ENCODE peak calls at places on chromosomes 12 and 14, in seven cellular contexts. One of them, this sample, is unnamed.
A peak's percentile ranks its signal among the peaks of the same experiment; 100 is the strongest.

GRCh38 chr12:113403435-113404415 is at the start of gene SDS:
- DNase-seq in neuronal stem cell: no peak
- DNase-seq in stomach: peak; percentile 31
- DNase-seq in astrocyte: peak; percentile 48
- DNase-seq in pancreas: peak; percentile 70
- DNase-seq in heart right ventricle: peak; percentile 73
- DNase-seq in OCI-LY7: no peak
- DNase-seq in this sample: peak; percentile 18

GRCh38 chr12:71655907-71656306 is 7.7 kb downstream of the ZFC3H1 start:
- DNase-seq in OCI-LY7: no peak
- DNase-seq in pancreas: no peak
- DNase-seq in heart right ventricle: no peak
- DNase-seq in stomach: no peak
- DNase-seq in neuronal stem cell: no peak
- DNase-seq in astrocyte: no peak
- DNase-seq in this sample: no peak

GRCh38 chr12:6620137-6620884 is 13.1 kb upstream of the CHD4 start:
- DNase-seq in heart right ventricle: no peak
- DNase-seq in stomach: no peak
- DNase-seq in OCI-LY7: no peak
- DNase-seq in pancreas: peak; percentile 77
- DNase-seq in astrocyte: peak; percentile 21
- DNase-seq in neuronal stem cell: no peak
- DNase-seq in this sample: no peak

GRCh38 chr14:81313775-81314429 is 86.2 kb downstream of the STON2 start:
- DNase-seq in heart right ventricle: no peak
- DNase-seq in neuronal stem cell: no peak
- DNase-seq in OCI-LY7: no peak
- DNase-seq in stomach: no peak
- DNase-seq in astrocyte: peak; percentile 23
- DNase-seq in pancreas: no peak
- DNase-seq in this sample: no peak

GRCh38 chr12:29672580-29672979 is 111.2 kb downstream of the TMTC1 start:
- DNase-seq in OCI-LY7: no peak
- DNase-seq in heart right ventricle: no peak
- DNase-seq in stomach: no peak
- DNase-seq in astrocyte: no peak
- DNase-seq in pancreas: no peak
- DNase-seq in neuronal stem cell: no peak
- DNase-seq in this sample: no peak

GRCh38 chr14:83071888-83072501 is 1538.3 kb upstream of the SEL1L start:
- DNase-seq in OCI-LY7: peak; percentile 39
- DNase-seq in pancreas: no peak
- DNase-seq in stomach: no peak
- DNase-seq in heart right ventricle: no peak
- DNase-seq in astrocyte: no peak
- DNase-seq in neuronal stem cell: peak; percentile 14
- DNase-seq in this sample: peak; percentile 10

GRCh38 chr14:73173092-73173735 is 36.9 kb downstream of the PSEN1 start:
- DNase-seq in heart right ventricle: no peak
- DNase-seq in stomach: no peak
- DNase-seq in neuronal stem cell: peak; percentile 6
- DNase-seq in astrocyte: peak; percentile 39
- DNase-seq in OCI-LY7: peak; percentile 72
- DNase-seq in pancreas: no peak
- DNase-seq in this sample: peak; percentile 83

GRCh38 chr14:71855399-71856036 is 76.7 kb upstream of the RGS6 start:
- DNase-seq in OCI-LY7: peak; percentile 70
- DNase-seq in neuronal stem cell: peak; percentile 41
- DNase-seq in stomach: peak; percentile 41
- DNase-seq in astrocyte: peak; percentile 30
- DNase-seq in pancreas: peak; percentile 76
- DNase-seq in heart right ventricle: peak; percentile 67
- DNase-seq in this sample: peak; percentile 90

GRCh38 chr14:61965030-61965745 is 203.0 kb downstream of the SNAPC1 start:
- DNase-seq in stomach: no peak
- DNase-seq in OCI-LY7: no peak
- DNase-seq in heart right ventricle: no peak
- DNase-seq in astrocyte: peak; percentile 81
- DNase-seq in neuronal stem cell: no peak
- DNase-seq in pancreas: no peak
- DNase-seq in this sample: peak; percentile 92

GRCh38 chr12:3295648-3296408 is 195.2 kb upstream of the PRMT8 start:
- DNase-seq in heart right ventricle: peak; percentile 67
- DNase-seq in astrocyte: peak; percentile 10
- DNase-seq in OCI-LY7: no peak
- DNase-seq in stomach: peak; percentile 29
- DNase-seq in pancreas: peak; percentile 72
- DNase-seq in neuronal stem cell: no peak
- DNase-seq in this sample: peak; percentile 53

GRCh38 chr12:6450091-6450868 is 1.6 kb upstream of the TAPBPL start:
- DNase-seq in OCI-LY7: no peak
- DNase-seq in heart right ventricle: no peak
- DNase-seq in stomach: no peak
- DNase-seq in neuronal stem cell: no peak
- DNase-seq in astrocyte: no peak
- DNase-seq in pancreas: peak; percentile 40
- DNase-seq in this sample: peak; percentile 44

GRCh38 chr14:99755068-99755405 is 38.2 kb upstream of the EML1 start:
- DNase-seq in neuronal stem cell: no peak
- DNase-seq in heart right ventricle: no peak
- DNase-seq in OCI-LY7: no peak
- DNase-seq in pancreas: peak; percentile 47
- DNase-seq in astrocyte: no peak
- DNase-seq in stomach: no peak
- DNase-seq in this sample: no peak
- H3K4me1 ChIP-seq in neuronal stem cell: peaks cover 35% of the 10 kb centered on the region
- H3K4me1 ChIP-seq in heart right ventricle: peaks cover 53% of the 10 kb centered on the region
- H3K4me1 ChIP-seq in OCI-LY7: peaks cover 6% of the 10 kb centered on the region
- H3K4me1 ChIP-seq in pancreas: peaks cover 8% of the 10 kb centered on the region
- H3K4me1 ChIP-seq in astrocyte: peaks cover 85% of the 10 kb centered on the region
- H3K4me1 ChIP-seq in stomach: peaks cover 92% of the 10 kb centered on the region
- H3K4me1 ChIP-seq in this sample: peaks cover 64% of the 10 kb centered on the region

GRCh38 chr12:9741726-9742125 is 8.8 kb upstream of the CLECL1 start:
- DNase-seq in stomach: peak; percentile 43
- DNase-seq in pancreas: no peak
- DNase-seq in OCI-LY7: peak; percentile 86
- DNase-seq in neuronal stem cell: no peak
- DNase-seq in heart right ventricle: no peak
- DNase-seq in astrocyte: no peak
- DNase-seq in this sample: no peak

GRCh38 chr12:9745191-9745590 is 12.3 kb upstream of the CLECL1 start:
- DNase-seq in astrocyte: no peak
- DNase-seq in neuronal stem cell: no peak
- DNase-seq in OCI-LY7: no peak
- DNase-seq in pancreas: no peak
- DNase-seq in heart right ventricle: no peak
- DNase-seq in stomach: no peak
- DNase-seq in this sample: no peak

GRCh38 chr12:9736931-9737705 is 4.2 kb upstream of the CLECL1 start:
- DNase-seq in astrocyte: no peak
- DNase-seq in pancreas: no peak
- DNase-seq in heart right ventricle: no peak
- DNase-seq in neuronal stem cell: no peak
- DNase-seq in OCI-LY7: peak; percentile 73
- DNase-seq in stomach: no peak
- DNase-seq in this sample: no peak

GRCh38 chr12:9740109-9740750 is 7.3 kb upstream of the CLECL1 start:
- DNase-seq in stomach: no peak
- DNase-seq in astrocyte: no peak
- DNase-seq in heart right ventricle: no peak
- DNase-seq in neuronal stem cell: no peak
- DNase-seq in OCI-LY7: peak; percentile 82
- DNase-seq in pancreas: no peak
- DNase-seq in this sample: no peak

GRCh38 chr12:9742665-9743064 is 9.8 kb upstream of the CLECL1 start:
- DNase-seq in pancreas: no peak
- DNase-seq in astrocyte: no peak
- DNase-seq in neuronal stem cell: no peak
- DNase-seq in heart right ventricle: no peak
- DNase-seq in OCI-LY7: no peak
- DNase-seq in stomach: peak; percentile 44
- DNase-seq in this sample: no peak
- H3K4me1 ChIP-seq in pancreas: peaks cover 3% of the 10 kb centered on the region
- H3K4me1 ChIP-seq in astrocyte: no peaks in the 10 kb centered on the region
- H3K4me1 ChIP-seq in neuronal stem cell: no peaks in the 10 kb centered on the region
- H3K4me1 ChIP-seq in heart right ventricle: peaks cover 12% of the 10 kb centered on the region
- H3K4me1 ChIP-seq in OCI-LY7: peaks cover 83% of the 10 kb centered on the region
- H3K4me1 ChIP-seq in stomach: no peaks in the 10 kb centered on the region
- H3K4me1 ChIP-seq in this sample: no peaks in the 10 kb centered on the region

GRCh38 chr14:68470361-68470760 is 322.5 kb downstream of the ZFP36L1 start:
- DNase-seq in heart right ventricle: no peak
- DNase-seq in neuronal stem cell: no peak
- DNase-seq in pancreas: no peak
- DNase-seq in astrocyte: no peak
- DNase-seq in stomach: no peak
- DNase-seq in OCI-LY7: no peak
- DNase-seq in this sample: peak; percentile 42
- H3K4me1 ChIP-seq in heart right ventricle: peaks cover 5% of the 10 kb centered on the region
- H3K4me1 ChIP-seq in neuronal stem cell: peaks cover 35% of the 10 kb centered on the region
- H3K4me1 ChIP-seq in pancreas: peaks cover 80% of the 10 kb centered on the region
- H3K4me1 ChIP-seq in astrocyte: peaks cover 20% of the 10 kb centered on the region
- H3K4me1 ChIP-seq in stomach: peaks cover 56% of the 10 kb centered on the region
- H3K4me1 ChIP-seq in OCI-LY7: peaks cover 34% of the 10 kb centered on the region
- H3K4me1 ChIP-seq in this sample: peaks cover 18% of the 10 kb centered on the region

DNA sequence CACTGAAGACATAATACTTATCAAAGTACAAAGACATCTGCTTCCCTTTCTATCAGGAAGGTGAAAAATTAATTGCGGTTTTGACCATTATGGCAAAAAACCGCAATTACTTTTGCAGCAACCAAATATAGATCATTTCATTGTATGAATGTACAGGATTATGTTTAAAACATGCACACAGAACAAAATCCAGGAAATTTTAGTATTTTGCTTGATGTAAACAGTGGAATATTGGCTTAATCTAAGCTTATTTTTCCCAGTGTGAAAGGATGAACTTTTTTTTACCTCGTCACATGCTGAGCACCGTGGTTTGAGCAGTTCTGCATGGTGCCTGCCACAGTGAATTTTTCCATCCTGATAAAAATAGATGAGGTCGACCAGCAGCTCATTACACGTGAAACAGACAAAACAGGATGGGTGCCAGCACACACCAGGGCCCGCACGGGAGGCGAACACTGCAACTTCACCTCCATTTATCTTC is 121.2 kb downstream of the PRICKLE1 start:
- DNase-seq in stomach: no peak
- DNase-seq in astrocyte: peak; percentile 46
- DNase-seq in heart right ventricle: peak; percentile 69
- DNase-seq in OCI-LY7: peak; percentile 78
- DNase-seq in pancreas: no peak
- DNase-seq in neuronal stem cell: no peak
- DNase-seq in this sample: no peak
- H3K4me1 ChIP-seq in stomach: peaks cover 14% of the 10 kb centered on the region
- H3K4me1 ChIP-seq in astrocyte: peaks cover 12% of the 10 kb centered on the region
- H3K4me1 ChIP-seq in heart right ventricle: peaks cover 39% of the 10 kb centered on the region
- H3K4me1 ChIP-seq in OCI-LY7: peaks cover 42% of the 10 kb centered on the region
- H3K4me1 ChIP-seq in pancreas: no peaks in the 10 kb centered on the region
- H3K4me1 ChIP-seq in neuronal stem cell: peaks cover 30% of the 10 kb centered on the region
- H3K4me1 ChIP-seq in this sample: peaks cover 10% of the 10 kb centered on the region

GRCh38 chr14:103398427-103399195 is 13.4 kb downstream of the MARK3 start:
- DNase-seq in stomach: no peak
- DNase-seq in astrocyte: peak; percentile 49
- DNase-seq in heart right ventricle: no peak
- DNase-seq in pancreas: no peak
- DNase-seq in OCI-LY7: no peak
- DNase-seq in neuronal stem cell: no peak
- DNase-seq in this sample: peak; percentile 72
- H3K4me1 ChIP-seq in stomach: peaks cover 99% of the 10 kb centered on the region
- H3K4me1 ChIP-seq in astrocyte: peaks cover 47% of the 10 kb centered on the region
- H3K4me1 ChIP-seq in heart right ventricle: peaks cover 83% of the 10 kb centered on the region
- H3K4me1 ChIP-seq in pancreas: peaks cover 79% of the 10 kb centered on the region
- H3K4me1 ChIP-seq in OCI-LY7: peaks cover 42% of the 10 kb centered on the region
- H3K4me1 ChIP-seq in neuronal stem cell: peaks cover 25% of the 10 kb centered on the region
- H3K4me1 ChIP-seq in this sample: peaks cover 77% of the 10 kb centered on the region

GRCh38 chr14:103128631-103129300 is 5.5 kb downstream of the TNFAIP2 start:
- DNase-seq in OCI-LY7: no peak
- DNase-seq in neuronal stem cell: no peak
- DNase-seq in stomach: peak; percentile 56
- DNase-seq in heart right ventricle: no peak
- DNase-seq in pancreas: peak; percentile 63
- DNase-seq in astrocyte: no peak
- DNase-seq in this sample: no peak

GRCh38 chr14:103127861-103128598 is 4.8 kb downstream of the TNFAIP2 start:
- DNase-seq in OCI-LY7: no peak
- DNase-seq in stomach: no peak
- DNase-seq in heart right ventricle: no peak
- DNase-seq in neuronal stem cell: no peak
- DNase-seq in pancreas: peak; percentile 54
- DNase-seq in astrocyte: no peak
- DNase-seq in this sample: no peak

GRCh38 chr14:103126873-103127304 is 3.6 kb downstream of the TNFAIP2 start:
- DNase-seq in neuronal stem cell: peak; percentile 72
- DNase-seq in stomach: peak; percentile 88
- DNase-seq in OCI-LY7: no peak
- DNase-seq in pancreas: peak; percentile 89
- DNase-seq in heart right ventricle: no peak
- DNase-seq in astrocyte: no peak
- DNase-seq in this sample: peak; percentile 66

GRCh38 chr14:103126088-103126872 is 3.0 kb downstream of the TNFAIP2 start:
- DNase-seq in neuronal stem cell: no peak
- DNase-seq in stomach: no peak
- DNase-seq in heart right ventricle: no peak
- DNase-seq in astrocyte: no peak
- DNase-seq in pancreas: no peak
- DNase-seq in OCI-LY7: no peak
- DNase-seq in this sample: no peak

DNA sequence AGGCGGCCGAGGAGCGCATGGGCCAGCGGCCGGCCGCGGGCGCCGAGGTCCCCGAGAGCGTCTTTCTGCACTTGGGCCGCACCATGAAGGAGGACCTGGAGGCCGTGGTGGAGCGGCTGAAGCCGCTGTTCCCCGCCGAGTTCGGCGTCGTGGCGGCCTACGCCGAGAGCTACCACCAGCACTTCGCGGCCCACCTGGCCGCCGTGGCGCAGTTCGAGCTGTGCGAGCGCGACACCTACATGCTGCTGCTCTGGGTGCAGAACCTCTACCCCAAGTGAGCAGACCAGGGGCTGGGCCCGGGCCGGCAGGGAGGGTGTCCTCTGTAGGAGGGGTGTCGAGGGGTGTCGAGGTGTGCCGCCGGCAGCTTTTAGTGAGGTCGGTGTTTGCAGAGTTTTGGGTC is 4.1 kb downstream of the TNFAIP2 start:
- DNase-seq in neuronal stem cell: no peak
- DNase-seq in pancreas: no peak
- DNase-seq in OCI-LY7: no peak
- DNase-seq in stomach: no peak
- DNase-seq in heart right ventricle: no peak
- DNase-seq in astrocyte: no peak
- DNase-seq in this sample: no peak
- H3K4me1 ChIP-seq in neuronal stem cell: peaks cover 8% of the 10 kb centered on the region
- H3K4me1 ChIP-seq in pancreas: peaks cover 23% of the 10 kb centered on the region
- H3K4me1 ChIP-seq in OCI-LY7: no peaks in the 10 kb centered on the region
- H3K4me1 ChIP-seq in stomach: peaks cover 83% of the 10 kb centered on the region
- H3K4me1 ChIP-seq in heart right ventricle: peaks cover 56% of the 10 kb centered on the region
- H3K4me1 ChIP-seq in astrocyte: peaks cover 34% of the 10 kb centered on the region
- H3K4me1 ChIP-seq in this sample: peaks cover 54% of the 10 kb centered on the region

GRCh38 chr12:56636118-56636674 is 6.1 kb upstream of the BAZ2A start:
- DNase-seq in neuronal stem cell: no peak
- DNase-seq in stomach: peak; percentile 88
- DNase-seq in astrocyte: peak; percentile 72
- DNase-seq in heart right ventricle: peak; percentile 95
- DNase-seq in OCI-LY7: peak; percentile 83
- DNase-seq in pancreas: peak; percentile 80
- DNase-seq in this sample: peak; percentile 95
- H3K4me1 ChIP-seq in neuronal stem cell: peaks cover 35% of the 10 kb centered on the region
- H3K4me1 ChIP-seq in stomach: peaks cover 71% of the 10 kb centered on the region
- H3K4me1 ChIP-seq in astrocyte: peaks cover 29% of the 10 kb centered on the region
- H3K4me1 ChIP-seq in heart right ventricle: peaks cover 58% of the 10 kb centered on the region
- H3K4me1 ChIP-seq in OCI-LY7: peaks cover 60% of the 10 kb centered on the region
- H3K4me1 ChIP-seq in pancreas: peaks cover 20% of the 10 kb centered on the region
- H3K4me1 ChIP-seq in this sample: peaks cover 43% of the 10 kb centered on the region